ENCODE peak calls at places on chromosome 16, in six cellular contexts. K is A549, Y is suprapubic skin, L is ovary, T is tibial nerve, H is esophagus muscularis mucosa. J is an unnamed sample.

GRCh38 chr16:30665830-30666190 is 7.6 kb downstream of the FBRS start:
- DNase-seq in K (no peak), Y (no peak), L (no peak), T (no peak), H (no peak), J (no peak)

GRCh38 chr16:83441523-83441922 is 366.3 kb upstream of the HSBP1 start:
- DNase-seq in K (no peak), Y (no peak), L (no peak), T (no peak), H (no peak), J (no peak)

GRCh38 chr16:55941552-55941951 is 66.4 kb upstream of the CES5A start:
- DNase-seq in K (no peak), Y (no peak), L (no peak), T (no peak), H (no peak), J (no peak)

GRCh38 chr16:54284319-54284930 is 2.2 kb downstream of the IRX3 start:
- DNase-seq in K (no peak), Y (peak), L (no peak), T (no peak), H (no peak), J (peak)

GRCh38 chr16:12829096-12829888 is 25.6 kb upstream of the CPPED1 start:
- DNase-seq in K (no peak), Y (no peak), L (no peak), T (no peak), H (no peak), J (no peak)

GRCh38 chr16:25143898-25144297 is 32.4 kb downstream of the LCMT1 start:
- DNase-seq in K (peak), Y (no peak), L (no peak), T (no peak), H (no peak), J (no peak)

GRCh38 chr16:67562918-67563707 is 787 bp downstream of the CTCF start:
- DNase-seq in K (peak), Y (peak), L (peak), T (no peak), H (no peak), J (peak)

GRCh38 chr16:50386819-50387218 is 18.0 kb upstream of the BRD7 start:
- DNase-seq in K (no peak), Y (no peak), L (no peak), T (no peak), H (no peak), J (no peak)

GRCh38 chr16:56262148-56262878 is 71.0 kb downstream of the GNAO1 start:
- DNase-seq in K (no peak), Y (no peak), L (no peak), T (no peak), H (no peak), J (no peak)

GRCh38 chr16:73713817-73714495 is 582.7 kb upstream of the PSMD7 start:
- DNase-seq in K (peak), Y (no peak), L (no peak), T (no peak), H (peak), J (no peak)

GRCh38 chr16:51881731-51882130 is 665.2 kb downstream of the TOX3 start:
- DNase-seq in K (no peak), Y (no peak), L (no peak), T (no peak), H (no peak), J (no peak)

GRCh38 chr16:55370762-55371482 is 46.9 kb downstream of the IRX6 start:
- DNase-seq in K (peak), Y (peak), L (peak), T (peak), H (no peak), J (peak)

GRCh38 chr16:30458561-30459394 is 13.1 kb upstream of the SEPHS2 start:
- DNase-seq in K (no peak), Y (no peak), L (no peak), T (no peak), H (peak), J (peak)

GRCh38 chr16:3841729-3842508 is 38.6 kb downstream of the CREBBP start:
- DNase-seq in K (no peak), Y (no peak), L (no peak), T (no peak), H (peak), J (no peak)

GRCh38 chr16:68436581-68436980 is 11.7 kb downstream of the SMPD3 start:
- DNase-seq in K (peak), Y (no peak), L (no peak), T (no peak), H (no peak), J (no peak)

GRCh38 chr16:3998793-3999478 is 117.3 kb downstream of the ADCY9 start:
- DNase-seq in K (peak), Y (no peak), L (peak), T (no peak), H (no peak), J (no peak)

GRCh38 chr16:81515281-81515680 is 70.7 kb downstream of the CMIP start:
- DNase-seq in K (no peak), Y (no peak), L (no peak), T (no peak), H (no peak), J (no peak)

GRCh38 chr16:51461255-51461654 is 310.2 kb upstream of the SALL1 start:
- DNase-seq in K (no peak), Y (no peak), L (no peak), T (no peak), H (no peak), J (no peak)

GRCh38 chr16:50598256-50598894 is 50.2 kb downstream of the NKD1 start:
- DNase-seq in K (no peak), Y (no peak), L (no peak), T (no peak), H (no peak), J (peak)

GRCh38 chr16:3566990-3567389 is 10.2 kb downstream of the NLRC3 start:
- DNase-seq in K (no peak), Y (no peak), L (no peak), T (no peak), H (no peak), J (no peak)

GRCh38 chr16:29310852-29311314 is 95.6 kb downstream of the NPIPB11 start:
- DNase-seq in K (no peak), Y (no peak), L (peak), T (no peak), H (no peak), J (peak)

GRCh38 chr16:20952144-20952797 is 51.7 kb downstream of the LYRM1 start:
- DNase-seq in K (no peak), Y (no peak), L (no peak), T (no peak), H (no peak), J (no peak)

GRCh38 chr16:30893082-30893743 is 664 bp downstream of the BCL7C start:
- DNase-seq in K (no peak), Y (no peak), L (no peak), T (no peak), H (no peak), J (no peak)

GRCh38 chr16:82761858-82762257 is 135.1 kb downstream of the CDH13 start:
- DNase-seq in K (no peak), Y (no peak), L (no peak), T (no peak), H (no peak), J (no peak)

GRCh38 chr16:30184430-30185140 is 1.2 kb downstream of the CORO1A start:
- DNase-seq in K (no peak), Y (peak), L (no peak), T (no peak), H (no peak), J (peak)

GRCh38 chr16:85165781-85166180 is 53.5 kb upstream of the CIBAR2 start:
- DNase-seq in K (no peak), Y (no peak), L (no peak), T (no peak), H (no peak), J (no peak)

GRCh38 chr16:85159226-85159980 is 47.1 kb upstream of the CIBAR2 start:
- DNase-seq in K (no peak), Y (no peak), L (no peak), T (no peak), H (no peak), J (no peak)

GRCh38 chr16:85163278-85164112 is 51.2 kb upstream of the CIBAR2 start:
- DNase-seq in K (no peak), Y (no peak), L (no peak), T (no peak), H (no peak), J (no peak)

GRCh38 chr16:85164838-85165516 is 52.7 kb upstream of the CIBAR2 start:
- DNase-seq in K (no peak), Y (no peak), L (peak), T (peak), H (no peak), J (no peak)

DNA sequence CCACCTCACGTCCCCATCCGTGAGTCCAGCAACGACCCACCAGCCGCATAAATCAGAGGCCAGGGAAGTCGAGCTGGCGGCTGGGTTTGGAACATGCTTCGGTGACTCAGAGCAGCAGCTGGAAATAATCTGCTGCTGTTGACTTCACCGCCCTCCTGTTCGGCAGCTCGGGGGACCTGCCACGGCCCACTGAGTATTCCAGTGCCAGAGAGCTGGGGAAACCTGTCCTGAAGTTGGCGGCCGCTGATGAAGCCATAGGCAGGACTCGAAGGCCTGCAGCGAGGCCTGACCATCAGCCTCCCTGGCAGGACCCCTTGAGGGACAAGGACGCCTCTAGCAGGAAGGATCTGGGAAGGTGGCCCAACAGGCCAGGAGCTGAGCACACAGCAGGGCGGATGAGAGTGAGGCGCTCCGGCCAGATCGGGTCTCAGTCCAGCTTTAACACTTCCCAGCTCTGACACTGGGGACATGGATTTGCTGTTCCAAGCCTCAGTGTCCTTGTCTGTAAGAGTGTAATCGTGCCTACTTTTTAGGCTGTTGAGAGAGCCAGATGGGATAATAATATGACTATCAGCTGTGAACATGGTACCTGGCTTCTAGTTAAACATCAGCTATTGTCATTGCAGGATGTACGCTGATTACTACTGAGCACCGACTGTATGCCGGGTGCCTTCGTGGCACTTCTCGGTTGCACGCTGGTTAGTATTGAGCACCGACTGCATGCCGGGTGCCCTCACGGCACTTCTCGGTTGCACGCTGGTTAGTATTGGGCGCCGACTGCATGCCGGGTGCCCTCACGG is 50.4 kb upstream of the CIBAR2 start:
- DNase-seq in K (no peak), Y (peak), L (peak), T (peak), H (no peak), J (no peak)
- TF ChIP-seq EP300 in K (no peak), Y (no peak), L (no peak), T (no peak), H (no peak), J (no peak)

GRCh38 chr16:11774065-11774626 is 22.9 kb downstream of the ZC3H7A start:
- DNase-seq in K (no peak), Y (no peak), L (no peak), T (no peak), H (no peak), J (no peak)
- TF ChIP-seq EP300 in K (no peak), Y (no peak), L (no peak), T (no peak), H (no peak), J (no peak)

DNA sequence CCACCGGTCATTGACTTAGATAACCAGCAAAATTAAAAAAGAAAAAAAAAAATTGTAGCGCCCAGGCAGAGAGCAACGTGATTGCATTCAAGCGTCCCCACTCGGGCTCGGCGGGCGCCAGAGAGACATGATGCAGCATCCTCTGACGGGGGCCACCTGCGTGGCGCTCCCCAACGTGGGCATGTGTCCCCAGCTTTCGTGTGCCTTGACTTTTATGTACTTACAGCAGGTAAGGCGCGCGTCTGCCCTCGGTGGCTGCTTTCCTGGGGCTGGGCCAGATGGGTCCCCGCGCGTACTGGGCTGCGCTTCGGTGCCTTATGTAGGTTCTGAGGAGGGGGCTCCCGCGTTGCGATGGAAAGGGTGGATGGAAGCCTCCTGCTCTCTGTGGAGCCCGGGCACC is 28.4 kb upstream of the RBFOX1 start:
- DNase-seq in K (no peak), Y (no peak), L (no peak), T (no peak), H (no peak), J (no peak)
- TF ChIP-seq EP300 in K (no peak), Y (no peak), L (no peak), T (no peak), H (no peak), J (no peak)

GRCh38 chr16:58461056-58461455 is 38.9 kb upstream of the NDRG4 start:
- DNase-seq in K (no peak), Y (no peak), L (no peak), T (no peak), H (no peak), J (no peak)

GRCh38 chr16:58458634-58459343 is 41.2 kb upstream of the NDRG4 start:
- DNase-seq in K (peak), Y (no peak), L (no peak), T (no peak), H (no peak), J (no peak)

GRCh38 chr16:58460219-58460610 is 39.7 kb upstream of the NDRG4 start:
- DNase-seq in K (no peak), Y (no peak), L (no peak), T (no peak), H (no peak), J (no peak)

GRCh38 chr16:58461640-58462039 is 38.3 kb upstream of the NDRG4 start:
- DNase-seq in K (peak), Y (no peak), L (no peak), T (no peak), H (no peak), J (no peak)

DNA sequence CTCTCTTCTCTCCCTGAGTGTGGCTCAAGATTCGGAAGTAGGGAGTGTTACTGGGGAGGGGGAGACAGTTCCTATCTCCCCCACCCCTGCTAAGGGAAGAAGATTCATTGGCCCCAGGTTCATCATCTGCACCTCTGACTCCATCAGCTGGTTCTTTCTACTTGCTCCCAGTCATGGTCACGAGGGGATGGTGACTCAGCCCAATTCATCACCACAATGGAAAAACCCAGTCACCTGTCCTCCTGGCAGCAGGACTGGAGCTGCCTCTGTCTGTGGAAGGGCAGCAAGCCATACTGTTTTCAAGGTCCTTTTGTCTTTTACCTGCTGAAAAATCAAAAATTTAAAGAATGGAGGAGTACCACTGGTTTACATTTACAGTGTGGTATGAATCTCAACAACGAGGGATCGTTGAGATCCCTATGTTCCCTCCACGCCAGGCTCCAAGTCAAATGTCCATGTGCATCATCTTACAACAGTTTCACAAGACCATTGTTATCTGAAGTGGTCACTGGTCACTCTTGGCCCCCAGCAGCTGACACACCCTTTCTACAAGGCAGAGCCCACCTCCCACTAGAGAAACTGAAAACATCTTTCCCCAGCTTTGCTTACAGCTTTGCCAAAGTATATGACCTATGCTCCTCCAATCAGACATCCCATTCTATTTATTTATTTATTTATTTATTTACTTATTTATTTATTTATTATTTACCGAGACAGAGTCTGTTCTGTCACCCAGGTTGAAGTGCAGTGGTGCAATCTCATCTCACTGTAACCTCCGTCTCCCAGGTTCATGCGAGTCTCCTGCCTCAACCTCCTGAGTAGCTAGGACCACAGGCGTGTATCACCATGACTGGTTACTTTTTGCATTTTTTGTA is 40.4 kb upstream of the NDRG4 start:
- DNase-seq in K (peak), Y (no peak), L (no peak), T (no peak), H (no peak), J (no peak)
- TF ChIP-seq EP300 in K (no peak), Y (no peak), L (no peak), T (no peak), H (no peak), J (no peak)

DNA sequence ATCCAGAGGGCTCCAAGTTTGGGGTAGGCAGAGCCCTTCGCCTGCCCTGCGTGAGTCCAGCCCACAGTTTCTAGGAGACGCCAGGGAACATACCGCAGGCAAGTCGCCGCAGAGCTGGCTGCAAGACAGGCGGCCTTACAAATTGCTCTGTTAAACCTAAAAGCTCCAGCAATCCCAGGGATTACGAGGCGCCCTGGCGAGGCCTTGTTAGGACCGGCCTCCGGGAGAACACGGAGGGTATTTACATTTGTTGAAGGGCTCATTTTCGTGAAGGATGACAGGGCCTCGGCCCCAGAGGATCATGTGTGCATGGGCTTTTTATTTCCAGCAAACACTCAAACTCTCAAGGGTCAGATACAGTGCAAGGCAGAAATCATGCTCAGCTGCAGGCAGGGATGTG is 77.6 kb upstream of the FOXF1 start:
- DNase-seq in K (no peak), Y (no peak), L (no peak), T (no peak), H (no peak), J (peak)
- TF ChIP-seq EP300 in K (no peak), Y (no peak), L (no peak), T (no peak), H (peak), J (peak)

GRCh38 chr16:27748868-27749546 is 199.1 kb downstream of the KATNIP start:
- DNase-seq in K (peak), Y (no peak), L (peak), T (no peak), H (no peak), J (no peak)
- TF ChIP-seq EP300 in K (no peak), Y (no peak), L (no peak), T (no peak), H (no peak), J (no peak)

DNA sequence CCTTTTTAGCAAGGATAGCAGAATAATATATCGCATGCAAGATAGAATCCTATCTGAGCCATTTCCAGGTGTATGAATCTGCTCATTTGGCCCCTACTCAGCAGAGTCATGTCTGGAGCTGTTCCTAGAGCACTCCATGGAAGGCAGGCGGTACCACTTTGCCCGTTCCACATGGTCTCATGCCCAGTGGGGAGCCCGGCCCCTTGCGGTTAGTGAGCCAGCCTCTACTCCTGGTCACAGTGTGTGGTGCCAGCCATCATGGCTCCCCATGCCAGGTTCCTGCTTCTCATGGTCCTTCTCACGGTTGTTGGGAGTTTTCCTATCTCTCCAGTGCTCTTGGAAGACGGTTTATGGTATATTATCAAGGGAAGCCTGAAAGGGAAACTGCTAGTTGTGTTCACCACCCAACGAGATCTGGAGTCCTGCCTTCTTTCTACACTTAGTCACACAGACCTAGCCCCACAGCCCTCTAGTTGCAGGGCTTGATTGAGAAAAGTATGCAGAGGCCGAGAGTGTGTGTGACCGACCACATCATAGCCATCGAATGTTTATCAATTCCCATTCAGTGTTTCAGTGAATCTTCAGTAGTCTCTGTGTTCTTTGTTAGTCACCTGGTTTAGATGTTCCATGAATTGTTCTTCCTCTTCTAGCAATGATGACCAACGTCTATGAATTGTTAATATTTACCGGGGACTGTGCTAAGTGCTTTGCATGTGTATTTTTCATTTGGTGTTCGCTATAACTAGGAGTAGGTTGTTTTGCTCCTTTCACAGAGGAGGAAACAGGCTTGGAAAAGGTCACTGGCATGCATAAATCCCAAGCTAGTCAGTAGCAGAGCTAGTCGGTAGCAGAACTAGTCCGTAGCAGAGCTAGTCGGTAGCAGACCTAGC is 9.6 kb downstream of the JPT2 start:
- DNase-seq in K (peak), Y (no peak), L (no peak), T (no peak), H (no peak), J (no peak)
- TF ChIP-seq EP300 in K (no peak), Y (no peak), L (no peak), T (no peak), H (no peak), J (no peak)